ENCODE peak calls at places on chromosomes 16 and 17, in nine cellular contexts. N, J, U, L, Z, W, D, T and I are unnamed samples. For H3K36me3 and H3K4me1, the result is how much of the 10 kb centered on the place peaks cover.

GRCh38 chr16:89921131-89921698 is 1.9 kb upstream of the TUBB3 start:
- DNase-seq in J (no peak), D (no peak), T (no peak), N (no peak), Z (no peak), U (no peak), W (no peak), L (no peak), I (no peak)

GRCh38 chr17:59618894-59619312 is 792 bp upstream of the CLTC start:
- DNase-seq in N (no peak), J (peak), T (no peak), L (peak), Z (no peak), W (no peak), D (peak), U (no peak), I (no peak)

GRCh38 chr17:65389956-65390355 is 171.5 kb downstream of the AXIN2 start:
- DNase-seq in U (no peak), L (no peak), N (no peak), J (no peak), W (no peak), D (peak), T (no peak), Z (peak), I (no peak)

GRCh38 chr16:28587386-28587785 is 9.5 kb downstream of the SULT1A2 start:
- DNase-seq in L (no peak), Z (no peak), T (no peak), D (no peak), N (no peak), J (no peak), U (no peak), W (no peak), I (no peak)

GRCh38 chr16:974001-974601 is 3.3 kb upstream of the LMF1 start:
- DNase-seq in L (peak), W (peak), Z (no peak), T (no peak), J (no peak), D (no peak), U (no peak), N (no peak), I (no peak)

GRCh38 chr17:50221500-50222480 is 20.4 kb upstream of the COL1A1 start:
- DNase-seq in L (no peak), J (peak), N (peak), W (no peak), U (peak), D (peak), Z (peak), T (peak), I (no peak)

GRCh38 chr16:24748242-24748641 is 18.8 kb downstream of the TNRC6A start:
- DNase-seq in D (peak), U (no peak), N (no peak), Z (peak), W (no peak), L (no peak), J (peak), T (no peak), I (no peak)

GRCh38 chr16:84612686-84613085 is 5.2 kb downstream of the COTL1 start:
- DNase-seq in Z (no peak), U (no peak), T (no peak), L (no peak), D (no peak), W (no peak), J (no peak), N (no peak), I (no peak)

GRCh38 chr17:32283745-32284207 is 18.1 kb downstream of the RHBDL3 start:
- DNase-seq in W (no peak), L (no peak), J (no peak), D (peak), U (peak), T (no peak), N (no peak), Z (no peak), I (no peak)

GRCh38 chr16:53130193-53131049 is 75.6 kb downstream of the CHD9 start:
- DNase-seq in D (peak), T (peak), N (peak), W (peak), U (peak), Z (peak), J (peak), L (peak), I (peak)

GRCh38 chr16:67150058-67150832 is 553 bp downstream of the B3GNT9 start:
- DNase-seq in W (no peak), J (no peak), D (peak), T (peak), L (peak), N (peak), Z (no peak), U (no peak), I (no peak)

GRCh38 chr17:16255481-16255901 is 38.5 kb downstream of the PIGL start:
- DNase-seq in J (peak), Z (peak), D (peak), N (peak), W (peak), L (peak), U (no peak), T (peak), I (no peak)

GRCh38 chr16:31489616-31490584 is 7.0 kb downstream of the SLC5A2 start:
- DNase-seq in T (no peak), D (no peak), U (no peak), J (no peak), L (no peak), N (no peak), W (no peak), Z (no peak), I (no peak)

GRCh38 chr16:84155226-84155625 is 10.1 kb downstream of the DNAAF1 start:
- DNase-seq in T (no peak), U (no peak), W (no peak), N (no peak), Z (no peak), J (no peak), L (no peak), D (no peak), I (no peak)

GRCh38 chr16:14668556-14669223 is 25.4 kb downstream of the PLA2G10 start:
- DNase-seq in L (no peak), T (no peak), W (peak), Z (no peak), N (no peak), J (no peak), D (no peak), U (no peak), I (no peak)

GRCh38 chr16:66287916-66288315 is 78.6 kb upstream of the CDH5 start:
- DNase-seq in N (no peak), L (no peak), T (no peak), J (no peak), W (no peak), U (no peak), Z (no peak), D (no peak), I (no peak)

GRCh38 chr16:3580686-3581085 is 3.5 kb upstream of the NLRC3 start:
- DNase-seq in Z (no peak), J (no peak), W (no peak), N (no peak), U (no peak), T (no peak), D (peak), L (no peak), I (no peak)

GRCh38 chr17:46876353-46876887 is 25.0 kb downstream of the WNT9B start:
- DNase-seq in L (no peak), D (no peak), N (no peak), T (no peak), U (no peak), J (no peak), Z (no peak), W (peak), I (no peak)

GRCh38 chr17:30113213-30113612 is 3.4 kb upstream of the NSRP1 start:
- DNase-seq in W (peak), U (no peak), D (no peak), L (no peak), T (no peak), J (no peak), N (no peak), Z (no peak), I (no peak)

GRCh38 chr17:62627904-62628603 is 584 bp downstream of the MRC2 start:
- DNase-seq in T (peak), Z (peak), W (peak), U (peak), N (peak), J (no peak), L (peak), D (peak), I (no peak)

GRCh38 chr17:15944720-15945492 is at the start of gene ADORA2B:
- DNase-seq in Z (peak), D (peak), J (no peak), U (no peak), T (peak), W (peak), L (peak), N (peak), I (no peak)

GRCh38 chr16:85151603-85152413 is 39.5 kb upstream of the CIBAR2 start:
- DNase-seq in J (peak), W (peak), Z (no peak), N (peak), U (no peak), L (no peak), T (no peak), D (peak), I (no peak)

GRCh38 chr17:32396343-32396742 is 46.4 kb downstream of the ZNF207 start:
- DNase-seq in D (no peak), J (no peak), Z (no peak), U (no peak), W (peak), L (no peak), N (no peak), T (no peak), I (no peak)

GRCh38 chr17:32491371-32492280 is 4.8 kb downstream of the CDK5R1 start:
- DNase-seq in Z (no peak), U (no peak), L (no peak), W (no peak), T (no peak), D (no peak), J (no peak), N (no peak), I (no peak)

GRCh38 chr16:67530013-67530939 is 1.6 kb downstream of the RIPOR1 start:
- DNase-seq in U (no peak), N (peak), D (peak), J (peak), T (peak), W (peak), L (peak), Z (peak), I (no peak)

GRCh38 chr16:9484436-9484835 is 393.0 kb downstream of the HAPSTR1 start:
- DNase-seq in J (no peak), U (no peak), T (no peak), W (no peak), L (no peak), D (no peak), N (no peak), Z (no peak), I (no peak)

GRCh38 chr17:309361-309888 is 43.2 kb downstream of the RPH3AL start:
- DNase-seq in Z (no peak), T (peak), J (no peak), D (no peak), U (peak), W (no peak), N (peak), L (peak), I (no peak)
- TF ChIP-seq CTCF in Z (no peak), T (peak), J (no peak), D (peak), U (peak), W (peak), N (peak), L (peak), I (no peak)

GRCh38 chr17:12137859-12138258 is 117.2 kb downstream of the MAP2K4 start:
- DNase-seq in Z (no peak), W (no peak), D (no peak), T (no peak), U (no peak), J (no peak), L (no peak), N (no peak), I (no peak)
- H3K36me3 ChIP-seq in Z (under half), W (half or more), D (under half), T (under half), U (half or more), J (half or more), L (under half), N (under half), I (under half)

GRCh38 chr17:2402517-2402916 is 1.7 kb upstream of the MNT start:
- DNase-seq in L (no peak), W (no peak), N (peak), J (no peak), U (no peak), D (no peak), T (peak), Z (no peak), I (no peak)
- H3K4me1 ChIP-seq in L (under half), W (half or more), N (half or more), J (under half), U (under half), D (under half), T (half or more), Z (under half), I (under half)

DNA sequence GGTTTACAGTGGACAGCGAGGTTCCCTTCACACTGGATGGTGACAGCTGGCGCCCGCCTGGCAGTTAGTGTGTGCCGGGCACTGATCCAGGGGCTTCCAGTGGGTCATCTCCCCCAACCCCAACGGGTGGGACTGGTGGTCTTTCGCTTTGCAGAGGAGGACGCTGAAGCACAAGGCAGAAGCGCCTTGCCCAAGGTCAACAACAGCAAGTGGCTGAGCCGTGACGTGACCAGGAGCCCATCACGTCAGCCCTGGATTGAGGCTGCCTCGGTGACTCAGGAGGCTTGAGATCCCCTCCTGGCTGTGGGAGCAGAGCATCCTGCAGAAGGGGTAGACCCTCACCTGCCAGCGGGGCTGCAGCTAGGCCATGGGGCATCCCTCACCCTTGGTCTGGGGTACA is 215.3 kb downstream of the RBFOX3 start:
- DNase-seq in L (no peak), U (no peak), W (no peak), N (no peak), J (no peak), T (no peak), Z (no peak), D (no peak), I (no peak)
- TF ChIP-seq CTCF in L (no peak), U (no peak), W (no peak), N (no peak), J (no peak), T (no peak), Z (no peak), D (no peak), I (no peak)

GRCh38 chr17:69533481-69534234 is 119.2 kb downstream of the MAP2K6 start:
- DNase-seq in U (peak), Z (no peak), L (no peak), W (no peak), T (no peak), N (no peak), D (no peak), J (no peak), I (no peak)
- H3K36me3 ChIP-seq in U (under half), Z (under half), L (under half), W (under half), T (under half), N (under half), D (under half), J (under half), I (under half)

DNA sequence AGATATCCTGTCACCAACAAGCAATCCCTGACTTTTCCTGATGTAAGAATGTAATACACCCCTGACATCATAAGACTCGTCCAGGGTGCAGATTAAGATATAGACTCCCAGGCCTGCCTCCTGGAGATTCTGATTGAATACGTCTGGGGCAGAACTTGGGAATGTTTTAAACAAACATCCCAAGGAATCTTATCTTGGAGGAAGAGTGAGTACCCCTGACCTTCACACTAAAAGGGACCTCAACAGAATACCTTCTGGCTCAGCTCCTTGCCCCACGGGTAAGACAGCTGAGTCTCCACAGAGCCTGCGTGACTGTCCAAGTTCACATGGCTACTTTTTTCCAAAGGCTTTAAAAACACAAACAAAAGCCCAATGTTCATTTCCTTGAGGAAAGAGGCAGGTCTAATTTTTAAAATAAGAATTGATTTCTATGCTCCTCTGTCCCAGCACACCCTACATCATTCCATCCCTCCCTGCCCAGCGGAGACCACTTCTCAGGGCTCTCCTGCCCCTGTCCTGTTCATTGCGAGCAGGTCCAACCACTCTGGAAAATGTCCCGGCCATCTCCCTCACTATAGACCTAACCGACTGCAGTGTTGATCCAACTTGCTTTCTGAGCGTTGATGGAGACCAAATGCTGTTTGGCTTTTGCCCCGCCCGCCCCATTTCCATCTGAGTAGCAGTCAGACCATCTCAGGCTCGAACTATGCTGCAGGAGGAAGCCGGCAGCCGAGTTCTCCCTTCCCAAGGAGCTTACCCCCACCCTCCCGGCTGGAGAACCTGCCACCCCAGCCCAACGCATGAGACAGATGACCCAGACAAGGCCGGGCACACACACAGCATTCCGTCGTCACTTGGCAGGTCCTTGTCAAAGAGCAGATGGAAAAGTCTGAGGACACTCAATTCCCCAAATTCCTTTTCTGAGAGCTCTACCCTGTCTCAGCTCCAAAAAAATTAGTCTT is 44.1 kb upstream of the MYH10 start:
- DNase-seq in U (no peak), T (peak), L (no peak), N (peak), Z (peak), W (peak), J (no peak), D (peak), I (no peak)
- H3K4me1 ChIP-seq in U (under half), T (under half), L (under half), N (under half), Z (under half), W (under half), J (under half), D (under half), I (under half)

GRCh38 chr17:76153640-76154039 is 12.6 kb upstream of the FOXJ1 start:
- DNase-seq in D (peak), L (no peak), Z (no peak), N (no peak), W (no peak), U (no peak), J (peak), T (no peak), I (no peak)
- TF ChIP-seq CTCF in D (peak), L (peak), Z (no peak), N (no peak), W (peak), U (peak), J (no peak), T (no peak), I (no peak)